ENCODE peak calls at places on chromosomes 12 and 14, in ten cellular contexts. U is SIG-M5; R is activated CD4-positive, CD25-positive, alpha-beta regulatory T cell; C is cardiac muscle cell; B is A172; H is fibroblast of pulmonary artery; D is stomach; O is esophagus muscularis mucosa; Q is ACHN; A is GM20000. J is an unnamed sample.

GRCh38 chr12:118107026-118107425 is 3.2 kb upstream of the VSIG10 start:
- DNase-seq in C (no peak), A (no peak), O (no peak), U (no peak), H (no peak), R (no peak), Q (no peak), D (no peak), B (no peak), J (no peak)

GRCh38 chr14:77086017-77086727 is 11.9 kb upstream of the CIPC start:
- DNase-seq in R (no peak), O (no peak), C (peak; percentile 66), H (peak; percentile 66), Q (no peak), D (no peak), A (peak; percentile 45), U (no peak), B (no peak), J (no peak)

GRCh38 chr14:27096091-27096490 is 498.3 kb upstream of the NOVA1 start:
- DNase-seq in U (no peak), O (no peak), H (no peak), D (no peak), C (no peak), R (no peak), A (no peak), B (no peak), Q (no peak), J (no peak)

GRCh38 chr12:66965613-66966012 is 286.7 kb upstream of the GRIP1 start:
- DNase-seq in B (no peak), H (no peak), Q (peak; percentile 13), C (no peak), A (no peak), R (no peak), O (no peak), D (no peak), U (no peak), J (no peak)

GRCh38 chr14:31161274-31161673 is 46.3 kb downstream of the HECTD1 start:
- DNase-seq in O (no peak), A (no peak), R (no peak), Q (no peak), U (no peak), H (no peak), B (no peak), D (no peak), C (no peak), J (no peak)

GRCh38 chr12:34340534-34341361 is 318.5 kb downstream of the ALG10 start:
- DNase-seq in O (no peak), H (no peak), C (no peak), A (no peak), U (no peak), Q (peak; percentile 26), R (no peak), B (no peak), D (no peak), J (no peak)

GRCh38 chr12:86634706-86635410 is 378.7 kb upstream of the MGAT4C start:
- DNase-seq in O (no peak), D (no peak), R (no peak), C (peak; percentile 1), H (peak; percentile 1), B (peak; percentile 41), A (no peak), U (no peak), Q (no peak), J (peak; percentile 55)

GRCh38 chr12:19643635-19644034 is 204.3 kb downstream of the AEBP2 start:
- DNase-seq in O (peak; percentile 53), C (peak; percentile 77), A (no peak), Q (peak; percentile 62), B (peak; percentile 28), U (no peak), R (no peak), H (peak; percentile 76), D (no peak), J (peak; percentile 17)

GRCh38 chr14:42884100-42884499 is 1277.4 kb downstream of the LRFN5 start:
- DNase-seq in C (peak; percentile 77), R (no peak), U (peak; percentile 41), O (no peak), H (peak; percentile 91), Q (peak; percentile 66), A (no peak), B (peak; percentile 56), D (no peak), J (peak; percentile 80)

GRCh38 chr14:68679746-68680467 is 113.0 kb downstream of the ZFP36L1 start:
- DNase-seq in U (no peak), D (no peak), A (no peak), C (no peak), O (no peak), H (no peak), Q (peak; percentile 54), R (no peak), B (no peak), J (no peak)